ENCODE peak calls at places on chromosomes 3 and 15, in five cellular contexts. U is cardiac fibroblast, D is right lobe of liver, J is HL-60, Q is adrenal gland. O is an unnamed sample.
A peak's percentile ranks its signal among the peaks of the same experiment; 100 is the strongest.

GRCh38 chr3:52469001-52469400 is 13.6 kb downstream of the NISCH start:
- DNase-seq in U (no peak), D (no peak), J (no peak), Q (no peak), O (no peak)

GRCh38 chr3:65864357-65864904 is 174.3 kb downstream of the MAGI1 start:
- DNase-seq in U (no peak), D (no peak), J (no peak), Q (peak; percentile 23), O (no peak)

GRCh38 chr15:77853008-77853328 is 220.3 kb upstream of the LINGO1 start:
- DNase-seq in U (no peak), D (no peak), J (no peak), Q (no peak), O (no peak)

GRCh38 chr3:146517684-146518435 is 26.5 kb downstream of the PLSCR1 start:
- DNase-seq in U (no peak), D (no peak), J (no peak), Q (no peak), O (no peak)

GRCh38 chr15:81002004-81002253 is 1.2 kb downstream of the TLNRD1 start:
- DNase-seq in U (no peak), D (no peak), J (no peak), Q (no peak), O (no peak)

GRCh38 chr3:17831366-17831765 is 88.9 kb upstream of the TBC1D5 start:
- DNase-seq in U (peak; percentile 10), D (no peak), J (no peak), Q (no peak), O (no peak)

GRCh38 chr3:123919353-123919752 is 35.2 kb upstream of the MYLK start:
- DNase-seq in U (no peak), D (peak; percentile 35), J (no peak), Q (no peak), O (no peak)

GRCh38 chr15:40493089-40493840 is 22.5 kb downstream of the CHST14 start:
- DNase-seq in U (no peak), D (no peak), J (peak; percentile 38), Q (no peak), O (no peak)

GRCh38 chr3:32076566-32076965 is 29.9 kb upstream of the GPD1L start:
- DNase-seq in U (peak; percentile 24), D (no peak), J (no peak), Q (peak; percentile 58), O (no peak)

GRCh38 chr3:45607790-45608189 is 13.2 kb downstream of the LIMD1 start:
- DNase-seq in U (peak; percentile 53), D (no peak), J (no peak), Q (no peak), O (peak; percentile 34)

GRCh38 chr3:196519738-196520122 is 4.6 kb upstream of the SMCO1 start:
- DNase-seq in U (no peak), D (no peak), J (no peak), Q (no peak), O (no peak)

GRCh38 chr3:25448750-25449684 is 21.0 kb downstream of the RARB start:
- DNase-seq in U (peak; percentile 84), D (peak; percentile 91), J (no peak), Q (peak; percentile 82), O (no peak)

GRCh38 chr3:57559526-57559925 is 3.5 kb downstream of the PDE12 start:
- DNase-seq in U (peak; percentile 39), D (no peak), J (no peak), Q (no peak), O (no peak)

GRCh38 chr15:74399511-74400312 is 32.3 kb upstream of the CYP11A1 start:
- DNase-seq in U (no peak), D (no peak), J (no peak), Q (no peak), O (no peak)

GRCh38 chr15:68319997-68320396 is 42.5 kb downstream of the FEM1B start:
- DNase-seq in U (no peak), D (no peak), J (no peak), Q (no peak), O (no peak)

GRCh38 chr3:30473374-30474051 is 132.9 kb upstream of the TGFBR2 start:
- DNase-seq in U (peak; percentile 81), D (no peak), J (peak; percentile 76), Q (peak; percentile 28), O (no peak)

GRCh38 chr3:84292113-84292512 is 666.7 kb upstream of the CADM2 start:
- DNase-seq in U (no peak), D (no peak), J (no peak), Q (no peak), O (no peak)

GRCh38 chr3:194327414-194328079 is 23.6 kb downstream of the CPN2 start:
- DNase-seq in U (no peak), D (no peak), J (no peak), Q (no peak), O (no peak)

GRCh38 chr15:78082106-78082742 is 4.7 kb upstream of the TBC1D2B start:
- DNase-seq in U (no peak), D (no peak), J (peak; percentile 43), Q (peak; percentile 34), O (no peak)

GRCh38 chr3:101849714-101850326 is 506 bp downstream of the NFKBIZ start:
- DNase-seq in U (no peak), D (peak; percentile 51), J (peak; percentile 40), Q (peak; percentile 39), O (no peak)

GRCh38 chr3:123790254-123791072 is 93.7 kb downstream of the MYLK start:
- DNase-seq in U (no peak), D (no peak), J (no peak), Q (no peak), O (no peak)

GRCh38 chr3:194365978-194366490 is 3.5 kb downstream of the LRRC15 start:
- DNase-seq in U (no peak), D (no peak), J (no peak), Q (no peak), O (no peak)

GRCh38 chr3:36695769-36696137 is 68.6 kb downstream of the DCLK3 start:
- DNase-seq in U (no peak), D (no peak), J (no peak), Q (no peak), O (peak; percentile 51)

GRCh38 chr3:149407898-149408297 is 30.4 kb upstream of the TM4SF1 start:
- DNase-seq in U (no peak), D (no peak), J (no peak), Q (no peak), O (no peak)

GRCh38 chr3:54999801-55000200 is 71.9 kb upstream of the LRTM1 start:
- DNase-seq in U (no peak), D (no peak), J (no peak), Q (no peak), O (no peak)

GRCh38 chr3:55000546-55000945 is 72.7 kb upstream of the LRTM1 start:
- DNase-seq in U (peak; percentile 85), D (no peak), J (no peak), Q (peak; percentile 57), O (peak; percentile 77)

GRCh38 chr3:55002416-55002930 is 74.6 kb upstream of the LRTM1 start:
- DNase-seq in U (no peak), D (no peak), J (no peak), Q (no peak), O (no peak)

GRCh38 chr3:55000946-55001345 is 73.1 kb upstream of the LRTM1 start:
- DNase-seq in U (no peak), D (no peak), J (no peak), Q (no peak), O (no peak)

GRCh38 chr3:54999159-54999558 is 71.3 kb upstream of the LRTM1 start:
- DNase-seq in U (peak; percentile 88), D (no peak), J (peak; percentile 13), Q (no peak), O (peak; percentile 46)
- TF ChIP-seq CTCF in U (peak; percentile 56), D (no peak), J (no peak), Q (no peak), O (peak; percentile 60)

GRCh38 chr15:34753236-34753894 is 1.4 kb downstream of the GJD2 start:
- DNase-seq in U (peak; percentile 58), D (no peak), J (no peak), Q (peak; percentile 47), O (peak; percentile 27)
- H3K4me3 ChIP-seq in U (no peak overlapping the region), D (no peak overlapping the region), J (no peak overlapping the region), Q (no peak overlapping the region), O (no peak overlapping the region)

GRCh38 chr15:35548435-35548834 is 2.5 kb upstream of the DPH6 start:
- DNase-seq in U (no peak), D (no peak), J (no peak), Q (no peak), O (no peak)

GRCh38 chr15:35546581-35547381 is 816 bp upstream of the DPH6 start:
- DNase-seq in U (no peak), D (no peak), J (no peak), Q (peak; percentile 35), O (no peak)

GRCh38 chr15:35545316-35545824 is 595 bp downstream of the DPH6 start:
- DNase-seq in U (peak; percentile 75), D (peak; percentile 37), J (peak; percentile 55), Q (peak; percentile 52), O (peak; percentile 24)

GRCh38 chr15:35547775-35548364 is 1.9 kb upstream of the DPH6 start:
- DNase-seq in U (no peak), D (no peak), J (no peak), Q (no peak), O (no peak)

GRCh38 chr15:35545825-35546580 is at the start of gene DPH6:
- DNase-seq in U (peak; percentile 91), D (peak; percentile 85), J (peak; percentile 74), Q (peak; percentile 83), O (peak; percentile 44)
- TF ChIP-seq CTCF in U (peak; percentile 0), D (no peak), J (no peak), Q (no peak), O (no peak)

DNA sequence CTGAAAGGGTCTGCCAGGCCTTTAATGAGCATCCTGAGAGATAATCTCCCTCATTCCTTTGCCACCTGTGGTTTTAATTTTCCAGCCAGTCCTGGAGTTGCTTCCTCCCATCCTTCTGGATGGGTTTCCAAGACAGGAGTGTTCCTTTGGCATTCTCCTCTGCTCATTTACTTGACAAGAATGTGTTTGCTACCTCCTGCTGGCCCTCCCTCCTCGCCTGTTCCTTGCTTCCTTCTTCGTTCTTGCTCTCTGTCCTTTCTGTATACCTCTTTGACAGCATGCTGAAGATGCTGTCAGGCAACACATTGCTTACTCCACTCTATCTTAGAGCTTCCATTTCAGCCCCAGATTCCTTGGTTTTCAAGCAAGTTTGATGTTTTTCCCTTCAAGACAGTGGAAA is 46.0 kb downstream of the ERC2 start:
- DNase-seq in U (no peak), D (no peak), J (no peak), Q (no peak), O (no peak)
- H3K4me3 ChIP-seq in U (no peak overlapping the region), D (no peak overlapping the region), J (no peak overlapping the region), Q (no peak overlapping the region), O (no peak overlapping the region)

DNA sequence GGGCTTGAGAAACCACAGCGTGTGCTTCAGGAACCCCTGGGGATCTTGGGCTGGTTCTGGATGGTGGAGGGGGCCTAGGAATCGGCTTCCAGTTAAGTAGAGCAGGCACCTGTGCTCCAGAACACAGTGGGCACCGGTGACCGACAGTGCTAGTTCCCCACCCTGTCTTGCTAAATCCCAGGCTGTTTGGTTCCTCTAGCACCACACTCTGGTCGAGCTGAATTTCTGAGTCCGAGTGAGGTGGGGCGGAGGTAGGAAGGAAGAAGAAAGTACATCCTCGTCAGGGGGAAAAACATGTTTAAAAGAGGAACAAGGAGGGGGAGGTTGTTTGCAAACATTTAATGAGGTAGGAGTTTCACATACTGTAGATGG is 29.1 kb downstream of the SLC6A6 start:
- DNase-seq in U (no peak), D (no peak), J (peak; percentile 87), Q (no peak), O (no peak)
- TF ChIP-seq CTCF in U (no peak), D (no peak), J (no peak), Q (no peak), O (no peak)

O was measured in AG04450.